ENCODE peak calls at places on chromosomes 16 and 17, in five cellular contexts. O is hepatocyte, X is NCI-H69, K is coronary artery, Y is MM.1S. P is an unnamed sample.

GRCh38 chr17:48632579-48633265 is 6.6 kb upstream of the HOXB9 start:
- DNase-seq in Y (no peak), K (no peak), X (no peak), O (no peak), P (no peak)

GRCh38 chr16:1965610-1966009 is 984 bp upstream of the RPS2 start:
- DNase-seq in O (no peak), K (no peak), Y (no peak), X (no peak), P (no peak)

GRCh38 chr17:7927596-7927995 is 2.1 kb downstream of the KCNAB3 start:
- DNase-seq in Y (no peak), K (peak), O (no peak), X (no peak), P (no peak)

GRCh38 chr16:2157480-2158261 is 2.1 kb downstream of the TRAF7 start:
- DNase-seq in O (no peak), Y (no peak), K (no peak), X (no peak), P (no peak)

GRCh38 chr16:80924372-80924978 is 82.2 kb downstream of the CMC2 start:
- DNase-seq in X (peak), K (no peak), Y (no peak), O (peak), P (peak)

GRCh38 chr17:63421681-63422645 is 24.1 kb downstream of the CYB561 start:
- DNase-seq in Y (no peak), O (no peak), X (no peak), K (no peak), P (no peak)

GRCh38 chr17:57505841-57506240 is 239.3 kb downstream of the CCDC182 start:
- DNase-seq in O (no peak), X (peak), K (no peak), Y (no peak), P (no peak)

GRCh38 chr16:4327782-4328579 is 12.1 kb downstream of the GLIS2 start:
- DNase-seq in X (peak), O (peak), K (no peak), Y (peak), P (peak)

GRCh38 chr17:79970576-79971068 is 65.0 kb downstream of the TBC1D16 start:
- DNase-seq in Y (peak), X (peak), K (peak), O (peak), P (peak)

GRCh38 chr17:49371178-49371834 is 9.3 kb upstream of the ZNF652 start:
- DNase-seq in X (peak), O (no peak), Y (no peak), K (no peak), P (no peak)

GRCh38 chr17:66488874-66489273 is 186.5 kb downstream of the PRKCA start:
- DNase-seq in Y (no peak), K (no peak), O (no peak), X (no peak), P (no peak)

GRCh38 chr17:48600244-48601098 is 4.3 kb downstream of the HOXB6 start:
- DNase-seq in K (no peak), X (no peak), O (peak), Y (no peak), P (no peak)

GRCh38 chr17:3959295-3959899 is 4.8 kb downstream of the ATP2A3 start:
- DNase-seq in Y (no peak), X (peak), K (no peak), O (peak), P (no peak)

GRCh38 chr16:81836279-81837054 is 57.4 kb downstream of the PLCG2 start:
- DNase-seq in K (no peak), X (peak), Y (peak), O (no peak), P (peak)

GRCh38 chr17:64788286-64789060 is 126.4 kb upstream of the SMURF2 start:
- DNase-seq in X (no peak), K (peak), O (no peak), Y (no peak), P (no peak)

GRCh38 chr16:66603537-66604375 is 748 bp upstream of the CMTM3 start:
- DNase-seq in K (no peak), O (peak), Y (peak), X (peak), P (peak)

GRCh38 chr17:8243827-8244226 is 4.0 kb downstream of the CTC1 start:
- DNase-seq in K (no peak), Y (no peak), O (no peak), X (no peak), P (peak)

GRCh38 chr16:75263963-75264445 is 12.6 kb upstream of the BCAR1 start:
- DNase-seq in K (peak), O (peak), X (peak), Y (no peak), P (no peak)

GRCh38 chr16:716768-717325 is 1.9 kb downstream of the METRN start:
- DNase-seq in O (no peak), K (no peak), Y (no peak), X (peak), P (no peak)

GRCh38 chr17:57868007-57868774 is 18.3 kb upstream of the MRPS23 start:
- DNase-seq in O (peak), K (peak), X (peak), Y (peak), P (peak)

GRCh38 chr16:49855280-49855821 is 561 bp downstream of the ZNF423 start:
- DNase-seq in Y (peak), O (peak), K (peak), X (peak), P (peak)

GRCh38 chr17:45246861-45247428 is 14.9 kb downstream of the SPATA32 start:
- DNase-seq in K (no peak), X (peak), O (peak), Y (no peak), P (peak)

GRCh38 chr16:2527784-2528100 is 3.5 kb downstream of the CEMP1 start:
- DNase-seq in O (no peak), K (no peak), X (no peak), Y (no peak), P (no peak)

GRCh38 chr17:38761612-38762011 is 9.1 kb downstream of the PSMB3 start:
- DNase-seq in X (peak), Y (no peak), O (peak), K (no peak), P (peak)

GRCh38 chr16:14097182-14097951 is 26.2 kb downstream of the MRTFB start:
- DNase-seq in K (no peak), Y (no peak), O (peak), X (peak), P (no peak)

GRCh38 chr17:57108656-57109392 is 23.8 kb downstream of the AKAP1 start:
- DNase-seq in X (peak), K (no peak), Y (no peak), O (no peak), P (no peak)

GRCh38 chr17:75242461-75243042 is 18.9 kb downstream of the GGA3 start:
- DNase-seq in X (no peak), K (no peak), O (no peak), Y (no peak), P (no peak)

GRCh38 chr17:4161179-4161559 is 18.2 kb downstream of the CYB5D2 start:
- DNase-seq in Y (no peak), O (peak), K (no peak), X (peak), P (no peak)

GRCh38 chr17:4160294-4160859 is 17.4 kb downstream of the CYB5D2 start:
- DNase-seq in Y (no peak), O (no peak), X (no peak), K (no peak), P (no peak)

GRCh38 chr17:82272495-82273326 is 789 bp downstream of the CSNK1D start:
- DNase-seq in X (peak), K (no peak), Y (peak), O (peak), P (peak)